ENCODE peak calls at places on chromosomes 7 and 10, in nine cellular contexts. H, T, P, B, V, C, G, I and A are unnamed samples.
A peak's percentile ranks its signal among the peaks of the same experiment; 100 is the strongest.

GRCh38 chr10:109902992-109903947 is 20.0 kb downstream of the XPNPEP1 start:
- DNase-seq in H (no peak), T (no peak), P (no peak), B (peak; percentile 40), V (no peak), C (no peak), G (no peak), I (peak; percentile 81), A (no peak)

GRCh38 chr10:84493951-84494848 is 165.8 kb downstream of the CCSER2 start:
- DNase-seq in H (no peak), T (peak; percentile 75), P (no peak), B (peak; percentile 37), V (no peak), C (no peak), G (no peak), I (no peak), A (peak; percentile 80)

GRCh38 chr7:96676901-96677300 is 32.7 kb downstream of the SEM1 start:
- DNase-seq in H (no peak), T (no peak), P (no peak), B (no peak), V (no peak), C (no peak), G (no peak), I (no peak), A (no peak)

GRCh38 chr10:126191192-126191591 is 197.1 kb downstream of the ADAM12 start:
- DNase-seq in H (no peak), T (no peak), P (no peak), B (no peak), V (no peak), C (no peak), G (no peak), I (no peak), A (no peak)

GRCh38 chr10:69119896-69120295 is 4.1 kb upstream of the VPS26A start:
- DNase-seq in H (no peak), T (no peak), P (no peak), B (no peak), V (no peak), C (no peak), G (no peak), I (no peak), A (no peak)

GRCh38 chr7:55441002-55441401 is 75.9 kb downstream of the LANCL2 start:
- DNase-seq in H (no peak), T (no peak), P (no peak), B (no peak), V (no peak), C (no peak), G (no peak), I (no peak), A (no peak)

GRCh38 chr10:122510326-122510725 is 49.0 kb downstream of the HTRA1 start:
- DNase-seq in H (no peak), T (peak; percentile 77), P (no peak), B (no peak), V (no peak), C (no peak), G (no peak), I (no peak), A (peak; percentile 96)

GRCh38 chr10:21069929-21070363 is 172.8 kb upstream of the NEBL start:
- DNase-seq in H (peak; percentile 35), T (no peak), P (no peak), B (no peak), V (peak; percentile 37), C (no peak), G (no peak), I (no peak), A (no peak)

GRCh38 chr10:4546500-4546899 is 279.5 kb upstream of the AKR1E2 start:
- DNase-seq in H (no peak), T (peak; percentile 93), P (no peak), B (peak; percentile 57), V (no peak), C (no peak), G (no peak), I (no peak), A (peak; percentile 39)

GRCh38 chr7:95690367-95690947 is 81.9 kb upstream of the DYNC1I1 start:
- DNase-seq in H (peak; percentile 63), T (peak; percentile 18), P (no peak), B (peak; percentile 66), V (peak; percentile 43), C (peak; percentile 23), G (no peak), I (peak; percentile 51), A (peak; percentile 23)

GRCh38 chr7:113099284-113099919 is 12.8 kb upstream of the GPR85 start:
- DNase-seq in H (no peak), T (no peak), P (no peak), B (no peak), V (no peak), C (no peak), G (no peak), I (no peak), A (peak; percentile 87)

GRCh38 chr10:98400482-98400881 is 14.5 kb downstream of the PYROXD2 start:
- DNase-seq in H (no peak), T (no peak), P (no peak), B (peak; percentile 41), V (no peak), C (no peak), G (no peak), I (no peak), A (no peak)

GRCh38 chr7:99733448-99733847 is 1.5 kb downstream of the CYP3A7 start:
- DNase-seq in H (peak; percentile 25), T (no peak), P (no peak), B (no peak), V (no peak), C (peak; percentile 49), G (no peak), I (no peak), A (no peak)

GRCh38 chr10:49740346-49741107 is 21.6 kb downstream of the OGDHL start:
- DNase-seq in H (no peak), T (no peak), P (no peak), B (no peak), V (no peak), C (no peak), G (no peak), I (no peak), A (no peak)

GRCh38 chr7:31896929-31897328 is 173.3 kb downstream of the PDE1C start:
- DNase-seq in H (no peak), T (no peak), P (no peak), B (no peak), V (no peak), C (no peak), G (no peak), I (no peak), A (no peak)

GRCh38 chr7:21603477-21603876 is 60.6 kb downstream of the DNAH11 start:
- DNase-seq in H (no peak), T (no peak), P (no peak), B (no peak), V (no peak), C (no peak), G (no peak), I (no peak), A (no peak)

DNA sequence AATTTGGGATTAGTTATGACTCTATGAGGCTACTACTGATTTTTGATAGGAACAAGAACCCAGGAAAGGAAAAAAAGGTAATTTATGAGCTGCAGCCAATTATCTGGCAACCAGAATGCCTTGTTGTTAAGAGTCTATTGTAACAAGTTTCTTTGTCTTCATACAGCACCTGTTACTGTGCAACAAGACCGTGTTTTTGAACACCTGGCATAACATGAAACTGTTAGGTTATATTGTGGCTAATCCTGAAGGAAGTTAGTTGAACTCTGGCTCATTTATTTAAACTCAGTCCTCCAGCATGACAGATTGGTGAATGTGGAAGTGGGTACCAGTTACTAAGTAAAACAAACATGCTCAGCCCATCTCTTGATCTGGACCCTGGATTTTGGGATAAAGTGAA is 33.0 kb downstream of the RALA start:
- DNase-seq in H (no peak), T (no peak), P (no peak), B (no peak), V (no peak), C (no peak), G (no peak), I (peak; percentile 75), A (no peak)
- TF ChIP-seq CTCF in H (no peak), T (no peak), P (no peak), B (no peak), V (no peak), C (no peak), G (no peak), I (no peak), A (no peak)

GRCh38 chr10:32039745-32040144 is 16.5 kb downstream of the KIF5B start:
- DNase-seq in H (no peak), T (no peak), P (no peak), B (no peak), V (no peak), C (no peak), G (no peak), I (no peak), A (no peak)

GRCh38 chr10:32036922-32037321 is 19.3 kb downstream of the KIF5B start:
- DNase-seq in H (no peak), T (no peak), P (no peak), B (no peak), V (no peak), C (no peak), G (no peak), I (no peak), A (no peak)

GRCh38 chr10:32038777-32039176 is 17.4 kb downstream of the KIF5B start:
- DNase-seq in H (no peak), T (peak; percentile 58), P (no peak), B (no peak), V (no peak), C (no peak), G (no peak), I (no peak), A (no peak)

GRCh38 chr10:32041290-32042028 is 14.8 kb downstream of the KIF5B start:
- DNase-seq in H (no peak), T (no peak), P (no peak), B (no peak), V (no peak), C (no peak), G (no peak), I (no peak), A (no peak)
- H3K4me1 ChIP-seq in H (no peaks in the 10 kb centered on the region), T (peaks cover 13% of the 10 kb centered on the region), P (peaks cover 59% of the 10 kb centered on the region), B (peaks cover 7% of the 10 kb centered on the region), V (peaks cover 24% of the 10 kb centered on the region), C (no peaks in the 10 kb centered on the region), G (peaks cover 5% of the 10 kb centered on the region), I (peaks cover 9% of the 10 kb centered on the region), A (peaks cover 3% of the 10 kb centered on the region)

GRCh38 chr7:47544416-47544815 is 37.5 kb downstream of the TNS3 start:
- DNase-seq in H (no peak), T (no peak), P (no peak), B (no peak), V (no peak), C (no peak), G (no peak), I (no peak), A (no peak)
- TF ChIP-seq CTCF in H (no peak), T (no peak), P (no peak), B (no peak), V (no peak), C (no peak), G (no peak), I (no peak), A (no peak)

DNA sequence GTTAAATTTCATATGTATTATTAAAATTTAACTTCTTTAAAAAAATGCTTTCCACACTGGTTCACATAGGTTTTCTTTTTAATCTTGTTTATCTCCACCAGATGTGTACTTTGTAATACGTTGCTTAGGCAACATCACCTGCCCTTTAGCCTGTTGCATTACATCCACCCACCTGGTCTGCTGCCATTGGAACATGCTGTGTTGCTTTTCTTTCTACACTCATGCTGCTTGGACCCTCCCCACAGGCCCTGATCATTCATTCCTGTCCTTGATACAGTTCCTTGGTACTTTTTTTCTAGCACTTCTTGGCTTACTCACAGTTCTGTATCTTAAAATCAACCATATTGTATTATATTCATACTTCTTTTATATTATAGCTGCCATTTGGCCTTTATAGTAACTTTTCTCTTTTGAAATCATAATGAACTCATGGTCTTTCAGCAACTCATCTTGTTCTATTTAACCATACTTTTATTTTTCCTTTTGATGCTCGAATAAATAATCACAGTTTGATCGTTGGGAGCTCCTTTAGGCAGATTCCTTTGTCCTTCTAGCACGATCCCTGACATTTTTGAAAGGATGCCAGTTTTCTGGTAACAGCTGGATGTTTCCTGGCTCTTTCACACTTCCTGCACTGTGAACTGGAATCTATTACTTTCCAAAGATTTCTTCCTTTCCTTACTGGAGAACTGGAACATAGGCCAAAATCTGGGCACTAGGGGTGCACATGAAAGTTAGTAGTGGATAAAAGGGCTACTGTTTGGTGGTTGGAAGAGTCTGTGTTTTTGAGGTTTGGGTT is 125.0 kb downstream of the CDK14 start:
- DNase-seq in H (no peak), T (peak; percentile 73), P (no peak), B (peak; percentile 81), V (no peak), C (no peak), G (no peak), I (no peak), A (peak; percentile 37)
- H3K4me1 ChIP-seq in H (peaks cover 42% of the 10 kb centered on the region), T (peaks cover 11% of the 10 kb centered on the region), P (peaks cover 16% of the 10 kb centered on the region), B (peaks cover 10% of the 10 kb centered on the region), V (peaks cover 48% of the 10 kb centered on the region), C (no peaks in the 10 kb centered on the region), G (peaks cover under 1% of the 10 kb centered on the region), I (peaks cover 50% of the 10 kb centered on the region), A (peaks cover 6% of the 10 kb centered on the region)